ENCODE peak calls at places on chromosomes 12 and 14, in six cellular contexts. One of them, this sample, is unnamed.

GRCh38 chr12:100504820-100505219 is 31.2 kb downstream of the NR1H4 start:
- DNase-seq in upper lobe of right lung: no peak
- DNase-seq in cardiac fibroblast: no peak
- DNase-seq in Panc1: no peak
- DNase-seq in psoas muscle: no peak
- DNase-seq in WERI-Rb-1: no peak
- DNase-seq in this sample: no peak

GRCh38 chr12:63394349-63394748 is 243.3 kb upstream of the AVPR1A start:
- DNase-seq in upper lobe of right lung: no peak
- DNase-seq in cardiac fibroblast: no peak
- DNase-seq in Panc1: no peak
- DNase-seq in psoas muscle: no peak
- DNase-seq in WERI-Rb-1: no peak
- DNase-seq in this sample: no peak

GRCh38 chr12:7642876-7643309 is 22.8 kb downstream of the APOBEC1 start:
- DNase-seq in upper lobe of right lung: no peak
- DNase-seq in cardiac fibroblast: peak
- DNase-seq in Panc1: no peak
- DNase-seq in psoas muscle: no peak
- DNase-seq in WERI-Rb-1: peak
- DNase-seq in this sample: peak

GRCh38 chr14:75558440-75558839 is 20.0 kb upstream of the FLVCR2 start:
- DNase-seq in upper lobe of right lung: no peak
- DNase-seq in cardiac fibroblast: no peak
- DNase-seq in Panc1: no peak
- DNase-seq in psoas muscle: no peak
- DNase-seq in WERI-Rb-1: no peak
- DNase-seq in this sample: no peak

GRCh38 chr14:64440494-64440893 is 24.8 kb upstream of the AKAP5 start:
- DNase-seq in upper lobe of right lung: no peak
- DNase-seq in cardiac fibroblast: peak
- DNase-seq in Panc1: no peak
- DNase-seq in psoas muscle: no peak
- DNase-seq in WERI-Rb-1: no peak
- DNase-seq in this sample: peak

GRCh38 chr12:53299101-53299453 is 418 bp upstream of the MYG1 start:
- DNase-seq in upper lobe of right lung: no peak
- DNase-seq in cardiac fibroblast: peak
- DNase-seq in Panc1: no peak
- DNase-seq in psoas muscle: no peak
- DNase-seq in WERI-Rb-1: no peak
- DNase-seq in this sample: peak

GRCh38 chr12:130953783-130954543 is at the start of gene ADGRD1:
- DNase-seq in upper lobe of right lung: peak
- DNase-seq in cardiac fibroblast: peak
- DNase-seq in Panc1: no peak
- DNase-seq in psoas muscle: peak
- DNase-seq in WERI-Rb-1: no peak
- DNase-seq in this sample: peak

GRCh38 chr14:72169521-72169920 is 237.3 kb downstream of the RGS6 start:
- DNase-seq in upper lobe of right lung: no peak
- DNase-seq in cardiac fibroblast: peak
- DNase-seq in Panc1: no peak
- DNase-seq in psoas muscle: no peak
- DNase-seq in WERI-Rb-1: no peak
- DNase-seq in this sample: no peak

GRCh38 chr14:24605435-24606190 is 3.9 kb downstream of the GZMH start:
- DNase-seq in upper lobe of right lung: no peak
- DNase-seq in cardiac fibroblast: peak
- DNase-seq in Panc1: peak
- DNase-seq in psoas muscle: no peak
- DNase-seq in WERI-Rb-1: peak
- DNase-seq in this sample: no peak

GRCh38 chr12:123149828-123150272 is 1.0 kb downstream of the PITPNM2 start:
- DNase-seq in upper lobe of right lung: no peak
- DNase-seq in cardiac fibroblast: no peak
- DNase-seq in Panc1: no peak
- DNase-seq in psoas muscle: no peak
- DNase-seq in WERI-Rb-1: no peak
- DNase-seq in this sample: no peak

GRCh38 chr14:85604671-85605070 is 74.7 kb downstream of the FLRT2 start:
- DNase-seq in upper lobe of right lung: no peak
- DNase-seq in cardiac fibroblast: no peak
- DNase-seq in Panc1: no peak
- DNase-seq in psoas muscle: no peak
- DNase-seq in WERI-Rb-1: no peak
- DNase-seq in this sample: no peak

GRCh38 chr14:33676135-33676566 is 274.7 kb downstream of the EGLN3 start:
- DNase-seq in upper lobe of right lung: no peak
- DNase-seq in cardiac fibroblast: peak
- DNase-seq in Panc1: no peak
- DNase-seq in psoas muscle: peak
- DNase-seq in WERI-Rb-1: peak
- DNase-seq in this sample: peak
- TF ChIP-seq CTCF in upper lobe of right lung: no peak
- TF ChIP-seq CTCF in cardiac fibroblast: peak
- TF ChIP-seq CTCF in Panc1: no peak
- TF ChIP-seq CTCF in psoas muscle: peak
- TF ChIP-seq CTCF in WERI-Rb-1: peak
- TF ChIP-seq CTCF in this sample: peak

GRCh38 chr12:29200586-29200985 is 51.5 kb downstream of the FAR2 start:
- DNase-seq in upper lobe of right lung: no peak
- DNase-seq in cardiac fibroblast: no peak
- DNase-seq in Panc1: no peak
- DNase-seq in psoas muscle: no peak
- DNase-seq in WERI-Rb-1: peak
- DNase-seq in this sample: no peak
- H3K4me3 ChIP-seq in upper lobe of right lung: no peak
- H3K4me3 ChIP-seq in cardiac fibroblast: no peak
- H3K4me3 ChIP-seq in Panc1: no peak
- H3K4me3 ChIP-seq in psoas muscle: no peak
- H3K4me3 ChIP-seq in WERI-Rb-1: no peak
- H3K4me3 ChIP-seq in this sample: no peak

GRCh38 chr14:48686650-48687049 is 899.5 kb downstream of the RPS29 start:
- DNase-seq in upper lobe of right lung: no peak
- DNase-seq in cardiac fibroblast: no peak
- DNase-seq in Panc1: no peak
- DNase-seq in psoas muscle: no peak
- DNase-seq in WERI-Rb-1: no peak
- DNase-seq in this sample: no peak

GRCh38 chr14:48693793-48694192 is 892.4 kb downstream of the RPS29 start:
- DNase-seq in upper lobe of right lung: no peak
- DNase-seq in cardiac fibroblast: no peak
- DNase-seq in Panc1: no peak
- DNase-seq in psoas muscle: no peak
- DNase-seq in WERI-Rb-1: no peak
- DNase-seq in this sample: no peak

GRCh38 chr14:48690349-48690748 is 895.8 kb downstream of the RPS29 start:
- DNase-seq in upper lobe of right lung: no peak
- DNase-seq in cardiac fibroblast: no peak
- DNase-seq in Panc1: no peak
- DNase-seq in psoas muscle: no peak
- DNase-seq in WERI-Rb-1: no peak
- DNase-seq in this sample: no peak
- TF ChIP-seq CTCF in upper lobe of right lung: no peak
- TF ChIP-seq CTCF in cardiac fibroblast: no peak
- TF ChIP-seq CTCF in Panc1: no peak
- TF ChIP-seq CTCF in psoas muscle: no peak
- TF ChIP-seq CTCF in WERI-Rb-1: peak
- TF ChIP-seq CTCF in this sample: no peak

GRCh38 chr12:132285991-132286681 is 43.3 kb downstream of the GALNT9 start:
- DNase-seq in upper lobe of right lung: peak
- DNase-seq in cardiac fibroblast: peak
- DNase-seq in Panc1: no peak
- DNase-seq in psoas muscle: peak
- DNase-seq in WERI-Rb-1: peak
- DNase-seq in this sample: peak
- H3K4me3 ChIP-seq in upper lobe of right lung: no peak
- H3K4me3 ChIP-seq in cardiac fibroblast: peak
- H3K4me3 ChIP-seq in Panc1: no peak
- H3K4me3 ChIP-seq in psoas muscle: no peak
- H3K4me3 ChIP-seq in WERI-Rb-1: no peak
- H3K4me3 ChIP-seq in this sample: no peak

GRCh38 chr14:95523818-95524448 is 7.5 kb upstream of the SYNE3 start:
- DNase-seq in upper lobe of right lung: no peak
- DNase-seq in cardiac fibroblast: peak
- DNase-seq in Panc1: no peak
- DNase-seq in psoas muscle: no peak
- DNase-seq in WERI-Rb-1: no peak
- DNase-seq in this sample: peak
- TF ChIP-seq CTCF in upper lobe of right lung: peak
- TF ChIP-seq CTCF in cardiac fibroblast: peak
- TF ChIP-seq CTCF in Panc1: peak
- TF ChIP-seq CTCF in psoas muscle: no peak
- TF ChIP-seq CTCF in WERI-Rb-1: no peak
- TF ChIP-seq CTCF in this sample: no peak

This sample was measured in fibroblast of the aortic adventitia.